ENCODE peak calls at places on chromosome X, in eight cellular contexts. Q is left lung, K is kidney epithelial cell, U is spleen, N is mammary epithelial cell, Y is suprapubic skin, I is tibial nerve, P is lower lobe of right lung. V is an unnamed sample.

GRCh38 chrX:31366076-31366475 is 294.2 kb upstream of the FTHL17 start:
- DNase-seq in Q (no peak), K (no peak), U (no peak), N (no peak), Y (no peak), I (no peak), P (no peak), V (no peak)

GRCh38 chrX:123188081-123188480 is 4.0 kb downstream of the GRIA3 start:
- DNase-seq in Q (no peak), K (no peak), U (no peak), N (peak; percentile 2), Y (no peak), I (no peak), P (no peak), V (peak; percentile 41)

GRCh38 chrX:48919360-48919821 is 567 bp upstream of the PIM2 start:
- DNase-seq in Q (no peak), K (no peak), U (no peak), N (no peak), Y (no peak), I (no peak), P (no peak), V (no peak)

GRCh38 chrX:13022926-13023325 is 21.5 kb downstream of the FAM9C start:
- DNase-seq in Q (no peak), K (no peak), U (no peak), N (no peak), Y (no peak), I (no peak), P (no peak), V (no peak)

GRCh38 chrX:29617276-29617675 is 598.1 kb upstream of the MAGEB2 start:
- DNase-seq in Q (no peak), K (peak; percentile 32), U (no peak), N (peak; percentile 6), Y (no peak), I (no peak), P (no peak), V (no peak)

GRCh38 chrX:49064303-49064702 is 5.5 kb downstream of the CCDC120 start:
- DNase-seq in Q (no peak), K (no peak), U (no peak), N (no peak), Y (no peak), I (no peak), P (no peak), V (no peak)

GRCh38 chrX:109714340-109714958 is 18.6 kb downstream of the ACSL4 start:
- DNase-seq in Q (no peak), K (peak; percentile 50), U (no peak), N (peak; percentile 75), Y (no peak), I (no peak), P (no peak), V (peak; percentile 86)

GRCh38 chrX:118724775-118725174 is 2.6 kb upstream of the IL13RA1 start:
- DNase-seq in Q (no peak), K (no peak), U (no peak), N (no peak), Y (no peak), I (no peak), P (no peak), V (peak; percentile 20)

GRCh38 chrX:56385336-56385735 is 153.2 kb downstream of the KLF8 start:
- DNase-seq in Q (no peak), K (no peak), U (no peak), N (no peak), Y (no peak), I (no peak), P (no peak), V (no peak)

GRCh38 chrX:39725928-39726619 is 371.7 kb downstream of the BCOR start:
- DNase-seq in Q (no peak), K (no peak), U (no peak), N (peak; percentile 64), Y (no peak), I (no peak), P (no peak), V (peak; percentile 15)

GRCh38 chrX:40104649-40105015 is 6.9 kb upstream of the BCOR start:
- DNase-seq in Q (peak; percentile 53), K (no peak), U (peak; percentile 84), N (peak; percentile 37), Y (no peak), I (no peak), P (peak; percentile 60), V (no peak)

GRCh38 chrX:45056428-45057145 is 144.1 kb downstream of the DIPK2B start:
- DNase-seq in Q (no peak), K (no peak), U (no peak), N (no peak), Y (no peak), I (no peak), P (no peak), V (no peak)

GRCh38 chrX:103066606-103067005 is 2.6 kb upstream of the BEX1 start:
- DNase-seq in Q (no peak), K (no peak), U (no peak), N (peak; percentile 3), Y (no peak), I (no peak), P (no peak), V (peak; percentile 0)

GRCh38 chrX:68698955-68699354 is 51.5 kb downstream of the STARD8 start:
- DNase-seq in Q (no peak), K (no peak), U (peak; percentile 41), N (no peak), Y (no peak), I (no peak), P (no peak), V (no peak)

GRCh38 chrX:133609151-133609550 is 193.9 kb upstream of the GPC4 start:
- DNase-seq in Q (no peak), K (no peak), U (no peak), N (no peak), Y (no peak), I (no peak), P (no peak), V (no peak)

GRCh38 chrX:40182095-40182494 is 84.3 kb upstream of the BCOR start:
- DNase-seq in Q (no peak), K (no peak), U (peak; percentile 51), N (no peak), Y (no peak), I (no peak), P (no peak), V (no peak)

GRCh38 chrX:68989865-68990606 is 161.2 kb downstream of the EFNB1 start:
- DNase-seq in Q (no peak), K (peak; percentile 10), U (no peak), N (no peak), Y (no peak), I (no peak), P (no peak), V (no peak)

GRCh38 chrX:136620780-136621179 is 27.2 kb upstream of the CD40LG start:
- DNase-seq in Q (no peak), K (no peak), U (no peak), N (peak; percentile 57), Y (no peak), I (no peak), P (no peak), V (no peak)

GRCh38 chrX:151169783-151170182 is 6.6 kb upstream of the GPR50 start:
- DNase-seq in Q (no peak), K (no peak), U (no peak), N (no peak), Y (no peak), I (no peak), P (no peak), V (no peak)
- H3K27me3 ChIP-seq in Q (peaks cover 9% of the 10 kb centered on the region), K (peaks cover 6% of the 10 kb centered on the region), U (no peaks in the 10 kb centered on the region), N (peaks cover 9% of the 10 kb centered on the region), Y (peaks cover 8% of the 10 kb centered on the region), I (no peaks in the 10 kb centered on the region), P (peaks cover 2% of the 10 kb centered on the region), V (peaks cover 2% of the 10 kb centered on the region)

DNA sequence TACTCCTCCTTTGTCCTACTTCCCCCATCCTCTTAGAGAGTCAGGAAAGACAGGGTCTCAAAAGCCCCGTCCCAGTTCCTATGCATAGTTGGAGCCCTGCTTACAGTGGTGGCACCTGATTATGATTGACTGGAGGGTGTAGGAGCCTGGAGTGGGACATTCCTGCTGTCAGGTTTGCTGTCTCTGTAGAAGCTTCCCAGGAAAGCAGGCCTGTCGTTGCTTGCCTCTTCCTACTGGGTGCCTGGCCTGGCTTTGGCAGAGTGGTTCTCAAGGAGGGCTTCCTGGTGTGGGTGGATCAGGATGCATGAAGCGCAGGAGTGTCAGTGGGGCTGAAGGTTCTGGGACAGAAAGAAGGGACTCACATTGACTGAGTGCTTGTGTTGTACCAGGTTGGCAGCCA is 4.8 kb downstream of the MAGED2 start:
- DNase-seq in Q (no peak), K (no peak), U (no peak), N (no peak), Y (no peak), I (no peak), P (no peak), V (no peak)
- H3K36me3 ChIP-seq in Q (peaks cover 58% of the 10 kb centered on the region), K (no peaks in the 10 kb centered on the region), U (peaks cover 27% of the 10 kb centered on the region), N (no peaks in the 10 kb centered on the region), Y (peaks cover 55% of the 10 kb centered on the region), I (no peaks in the 10 kb centered on the region), P (peaks cover 60% of the 10 kb centered on the region), V (peaks cover 11% of the 10 kb centered on the region)

GRCh38 chrX:135099493-135099783 is 20.9 kb downstream of the ETDB start:
- DNase-seq in Q (no peak), K (no peak), U (no peak), N (no peak), Y (no peak), I (no peak), P (no peak), V (no peak)
- TF ChIP-seq CTCF in Q (no peak), K (no peak), U (no peak), N (no peak), Y (no peak), I (no peak), P (no peak), V (no peak)

GRCh38 chrX:72663737-72664136 is 50.4 kb downstream of the PHKA1 start:
- DNase-seq in Q (no peak), K (no peak), U (no peak), N (no peak), Y (no peak), I (no peak), P (no peak), V (peak; percentile 42)
- H3K27me3 ChIP-seq in Q (no peaks in the 10 kb centered on the region), K (no peaks in the 10 kb centered on the region), U (no peaks in the 10 kb centered on the region), N (no peaks in the 10 kb centered on the region), Y (no peaks in the 10 kb centered on the region), I (no peaks in the 10 kb centered on the region), P (no peaks in the 10 kb centered on the region), V (no peaks in the 10 kb centered on the region)

DNA sequence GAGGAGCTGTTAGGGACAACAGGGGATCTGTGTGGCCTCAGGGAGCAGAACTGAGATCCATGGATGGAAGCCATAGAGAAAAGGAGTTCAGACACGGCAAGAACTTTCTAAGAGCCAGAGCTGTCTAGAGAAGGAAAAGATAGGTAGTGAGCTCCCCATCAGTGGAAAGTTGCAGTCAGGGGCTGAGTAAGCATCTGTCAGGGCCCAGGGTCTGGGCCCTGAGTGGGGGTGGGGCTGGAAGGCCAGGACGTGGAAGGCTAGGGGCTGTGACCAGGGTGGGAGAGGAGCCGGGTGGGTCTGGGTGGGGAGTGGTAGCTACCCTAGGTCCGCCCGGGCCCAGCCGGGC is 324 bp upstream of the MSN start:
- DNase-seq in Q (no peak), K (no peak), U (no peak), N (no peak), Y (no peak), I (no peak), P (no peak), V (no peak)
- H3K36me3 ChIP-seq in Q (no peaks in the 10 kb centered on the region), K (no peaks in the 10 kb centered on the region), U (no peaks in the 10 kb centered on the region), N (no peaks in the 10 kb centered on the region), Y (no peaks in the 10 kb centered on the region), I (no peaks in the 10 kb centered on the region), P (no peaks in the 10 kb centered on the region), V (no peaks in the 10 kb centered on the region)